ENCODE peak calls at places on chromosomes 13 and 19, in seven cellular contexts. One of them, this sample, is unnamed.

GRCh38 chr13:35771898-35772297 is 295.4 kb upstream of the MAB21L1 start:
- DNase-seq in activated CD8-positive, alpha-beta memory T cell treated with anti-CD3 and anti-CD28 coated beads for 1 hour: no peak
- DNase-seq in posterior cingulate gyrus: no peak
- DNase-seq in CD8-positive, alpha-beta memory T cell: no peak
- DNase-seq in stromal cell of bone marrow: peak
- DNase-seq in skeletal muscle cell: peak
- DNase-seq in IMR-90: peak
- DNase-seq in this sample: no peak

GRCh38 chr19:53511933-53512374 is 26.0 kb upstream of the ZNF331 start:
- DNase-seq in activated CD8-positive, alpha-beta memory T cell treated with anti-CD3 and anti-CD28 coated beads for 1 hour: no peak
- DNase-seq in posterior cingulate gyrus: no peak
- DNase-seq in CD8-positive, alpha-beta memory T cell: peak
- DNase-seq in stromal cell of bone marrow: peak
- DNase-seq in skeletal muscle cell: no peak
- DNase-seq in IMR-90: peak
- DNase-seq in this sample: peak

GRCh38 chr19:18940791-18941627 is at the start of gene HOMER3:
- DNase-seq in activated CD8-positive, alpha-beta memory T cell treated with anti-CD3 and anti-CD28 coated beads for 1 hour: peak
- DNase-seq in posterior cingulate gyrus: no peak
- DNase-seq in CD8-positive, alpha-beta memory T cell: peak
- DNase-seq in stromal cell of bone marrow: peak
- DNase-seq in skeletal muscle cell: no peak
- DNase-seq in IMR-90: peak
- DNase-seq in this sample: peak

GRCh38 chr13:25874907-25875306 is 176.9 kb downstream of the SHISA2 start:
- DNase-seq in activated CD8-positive, alpha-beta memory T cell treated with anti-CD3 and anti-CD28 coated beads for 1 hour: no peak
- DNase-seq in posterior cingulate gyrus: no peak
- DNase-seq in CD8-positive, alpha-beta memory T cell: peak
- DNase-seq in stromal cell of bone marrow: no peak
- DNase-seq in skeletal muscle cell: no peak
- DNase-seq in IMR-90: no peak
- DNase-seq in this sample: no peak

GRCh38 chr19:10061717-10062310 is 24.3 kb upstream of the SHFL start:
- DNase-seq in activated CD8-positive, alpha-beta memory T cell treated with anti-CD3 and anti-CD28 coated beads for 1 hour: no peak
- DNase-seq in posterior cingulate gyrus: no peak
- DNase-seq in CD8-positive, alpha-beta memory T cell: no peak
- DNase-seq in stromal cell of bone marrow: no peak
- DNase-seq in skeletal muscle cell: no peak
- DNase-seq in IMR-90: no peak
- DNase-seq in this sample: no peak

GRCh38 chr19:16386619-16387240 is 62.1 kb downstream of the KLF2 start:
- DNase-seq in activated CD8-positive, alpha-beta memory T cell treated with anti-CD3 and anti-CD28 coated beads for 1 hour: no peak
- DNase-seq in posterior cingulate gyrus: peak
- DNase-seq in CD8-positive, alpha-beta memory T cell: peak
- DNase-seq in stromal cell of bone marrow: peak
- DNase-seq in skeletal muscle cell: no peak
- DNase-seq in IMR-90: peak
- DNase-seq in this sample: peak

GRCh38 chr13:39273953-39274352 is 235.7 kb downstream of the NHLRC3 start:
- DNase-seq in activated CD8-positive, alpha-beta memory T cell treated with anti-CD3 and anti-CD28 coated beads for 1 hour: no peak
- DNase-seq in posterior cingulate gyrus: no peak
- DNase-seq in CD8-positive, alpha-beta memory T cell: no peak
- DNase-seq in stromal cell of bone marrow: no peak
- DNase-seq in skeletal muscle cell: peak
- DNase-seq in IMR-90: no peak
- DNase-seq in this sample: peak

GRCh38 chr13:80562423-80562822 is 221.5 kb upstream of the SPRY2 start:
- DNase-seq in activated CD8-positive, alpha-beta memory T cell treated with anti-CD3 and anti-CD28 coated beads for 1 hour: no peak
- DNase-seq in posterior cingulate gyrus: no peak
- DNase-seq in CD8-positive, alpha-beta memory T cell: no peak
- DNase-seq in stromal cell of bone marrow: no peak
- DNase-seq in skeletal muscle cell: no peak
- DNase-seq in IMR-90: no peak
- DNase-seq in this sample: no peak

GRCh38 chr19:54484451-54484850 is 11.4 kb upstream of the CDC42EP5 start:
- DNase-seq in activated CD8-positive, alpha-beta memory T cell treated with anti-CD3 and anti-CD28 coated beads for 1 hour: no peak
- DNase-seq in posterior cingulate gyrus: no peak
- DNase-seq in CD8-positive, alpha-beta memory T cell: no peak
- DNase-seq in stromal cell of bone marrow: no peak
- DNase-seq in skeletal muscle cell: no peak
- DNase-seq in IMR-90: no peak
- DNase-seq in this sample: no peak

GRCh38 chr19:3034845-3035541 is 5.9 kb upstream of the TLE2 start:
- DNase-seq in activated CD8-positive, alpha-beta memory T cell treated with anti-CD3 and anti-CD28 coated beads for 1 hour: no peak
- DNase-seq in posterior cingulate gyrus: no peak
- DNase-seq in CD8-positive, alpha-beta memory T cell: peak
- DNase-seq in stromal cell of bone marrow: peak
- DNase-seq in skeletal muscle cell: peak
- DNase-seq in IMR-90: peak
- DNase-seq in this sample: no peak

GRCh38 chr13:27504126-27504525 is 53.8 kb upstream of the MTIF3 start:
- DNase-seq in activated CD8-positive, alpha-beta memory T cell treated with anti-CD3 and anti-CD28 coated beads for 1 hour: no peak
- DNase-seq in posterior cingulate gyrus: no peak
- DNase-seq in CD8-positive, alpha-beta memory T cell: no peak
- DNase-seq in stromal cell of bone marrow: no peak
- DNase-seq in skeletal muscle cell: no peak
- DNase-seq in IMR-90: no peak
- DNase-seq in this sample: no peak

GRCh38 chr13:93086329-93086728 is 140.3 kb upstream of the GPC6 start:
- DNase-seq in activated CD8-positive, alpha-beta memory T cell treated with anti-CD3 and anti-CD28 coated beads for 1 hour: no peak
- DNase-seq in posterior cingulate gyrus: no peak
- DNase-seq in CD8-positive, alpha-beta memory T cell: no peak
- DNase-seq in stromal cell of bone marrow: no peak
- DNase-seq in skeletal muscle cell: no peak
- DNase-seq in IMR-90: no peak
- DNase-seq in this sample: no peak

GRCh38 chr19:6773323-6773931 is 919 bp downstream of the VAV1 start:
- DNase-seq in activated CD8-positive, alpha-beta memory T cell treated with anti-CD3 and anti-CD28 coated beads for 1 hour: no peak
- DNase-seq in posterior cingulate gyrus: peak
- DNase-seq in CD8-positive, alpha-beta memory T cell: peak
- DNase-seq in stromal cell of bone marrow: no peak
- DNase-seq in skeletal muscle cell: no peak
- DNase-seq in IMR-90: no peak
- DNase-seq in this sample: no peak

GRCh38 chr13:40442826-40443225 is 223.6 kb downstream of the FOXO1 start:
- DNase-seq in activated CD8-positive, alpha-beta memory T cell treated with anti-CD3 and anti-CD28 coated beads for 1 hour: no peak
- DNase-seq in posterior cingulate gyrus: no peak
- DNase-seq in CD8-positive, alpha-beta memory T cell: no peak
- DNase-seq in stromal cell of bone marrow: no peak
- DNase-seq in skeletal muscle cell: no peak
- DNase-seq in IMR-90: no peak
- DNase-seq in this sample: no peak

GRCh38 chr13:95601216-95601615 is 43.3 kb downstream of the DZIP1 start:
- DNase-seq in activated CD8-positive, alpha-beta memory T cell treated with anti-CD3 and anti-CD28 coated beads for 1 hour: no peak
- DNase-seq in posterior cingulate gyrus: no peak
- DNase-seq in CD8-positive, alpha-beta memory T cell: no peak
- DNase-seq in stromal cell of bone marrow: no peak
- DNase-seq in skeletal muscle cell: no peak
- DNase-seq in IMR-90: no peak
- DNase-seq in this sample: no peak

GRCh38 chr13:28495586-28496564 is 947 bp upstream of the FLT1 start:
- DNase-seq in activated CD8-positive, alpha-beta memory T cell treated with anti-CD3 and anti-CD28 coated beads for 1 hour: no peak
- DNase-seq in posterior cingulate gyrus: no peak
- DNase-seq in CD8-positive, alpha-beta memory T cell: no peak
- DNase-seq in stromal cell of bone marrow: no peak
- DNase-seq in skeletal muscle cell: no peak
- DNase-seq in IMR-90: no peak
- DNase-seq in this sample: no peak

GRCh38 chr19:45247136-45247535 is 1.9 kb upstream of the EXOC3L2 start:
- DNase-seq in activated CD8-positive, alpha-beta memory T cell treated with anti-CD3 and anti-CD28 coated beads for 1 hour: no peak
- DNase-seq in posterior cingulate gyrus: no peak
- DNase-seq in CD8-positive, alpha-beta memory T cell: no peak
- DNase-seq in stromal cell of bone marrow: no peak
- DNase-seq in skeletal muscle cell: no peak
- DNase-seq in IMR-90: no peak
- DNase-seq in this sample: no peak

GRCh38 chr19:7391218-7391670 is 42.5 kb downstream of the ARHGEF18 start:
- DNase-seq in activated CD8-positive, alpha-beta memory T cell treated with anti-CD3 and anti-CD28 coated beads for 1 hour: no peak
- DNase-seq in posterior cingulate gyrus: no peak
- DNase-seq in CD8-positive, alpha-beta memory T cell: no peak
- DNase-seq in stromal cell of bone marrow: no peak
- DNase-seq in skeletal muscle cell: peak
- DNase-seq in IMR-90: peak
- DNase-seq in this sample: no peak

GRCh38 chr13:114068723-114069322 is 63.6 kb downstream of the RASA3 start:
- DNase-seq in activated CD8-positive, alpha-beta memory T cell treated with anti-CD3 and anti-CD28 coated beads for 1 hour: no peak
- DNase-seq in posterior cingulate gyrus: peak
- DNase-seq in CD8-positive, alpha-beta memory T cell: no peak
- DNase-seq in stromal cell of bone marrow: no peak
- DNase-seq in skeletal muscle cell: peak
- DNase-seq in IMR-90: peak
- DNase-seq in this sample: peak

GRCh38 chr13:19089315-19089714 is 92.3 kb downstream of the TUBA3C start:
- DNase-seq in activated CD8-positive, alpha-beta memory T cell treated with anti-CD3 and anti-CD28 coated beads for 1 hour: no peak
- DNase-seq in posterior cingulate gyrus: peak
- DNase-seq in CD8-positive, alpha-beta memory T cell: no peak
- DNase-seq in stromal cell of bone marrow: no peak
- DNase-seq in skeletal muscle cell: no peak
- DNase-seq in IMR-90: no peak
- DNase-seq in this sample: no peak

GRCh38 chr13:25770601-25771000 is 281.2 kb downstream of the SHISA2 start:
- DNase-seq in activated CD8-positive, alpha-beta memory T cell treated with anti-CD3 and anti-CD28 coated beads for 1 hour: no peak
- DNase-seq in posterior cingulate gyrus: no peak
- DNase-seq in CD8-positive, alpha-beta memory T cell: no peak
- DNase-seq in stromal cell of bone marrow: no peak
- DNase-seq in skeletal muscle cell: no peak
- DNase-seq in IMR-90: no peak
- DNase-seq in this sample: no peak

GRCh38 chr19:31518626-31519025 is 169.4 kb upstream of the TSHZ3 start:
- DNase-seq in activated CD8-positive, alpha-beta memory T cell treated with anti-CD3 and anti-CD28 coated beads for 1 hour: no peak
- DNase-seq in posterior cingulate gyrus: no peak
- DNase-seq in CD8-positive, alpha-beta memory T cell: no peak
- DNase-seq in stromal cell of bone marrow: no peak
- DNase-seq in skeletal muscle cell: no peak
- DNase-seq in IMR-90: no peak
- DNase-seq in this sample: no peak

GRCh38 chr19:7918615-7919421 is 1.3 kb upstream of the SNAPC2 start:
- DNase-seq in activated CD8-positive, alpha-beta memory T cell treated with anti-CD3 and anti-CD28 coated beads for 1 hour: no peak
- DNase-seq in posterior cingulate gyrus: no peak
- DNase-seq in CD8-positive, alpha-beta memory T cell: no peak
- DNase-seq in stromal cell of bone marrow: no peak
- DNase-seq in skeletal muscle cell: no peak
- DNase-seq in IMR-90: no peak
- DNase-seq in this sample: no peak

GRCh38 chr13:114111577-114111976 is 20.8 kb downstream of the RASA3 start:
- DNase-seq in activated CD8-positive, alpha-beta memory T cell treated with anti-CD3 and anti-CD28 coated beads for 1 hour: no peak
- DNase-seq in posterior cingulate gyrus: no peak
- DNase-seq in CD8-positive, alpha-beta memory T cell: no peak
- DNase-seq in stromal cell of bone marrow: no peak
- DNase-seq in skeletal muscle cell: no peak
- DNase-seq in IMR-90: peak
- DNase-seq in this sample: no peak

GRCh38 chr19:15123900-15124299 is 16.7 kb downstream of the SYDE1 start:
- DNase-seq in activated CD8-positive, alpha-beta memory T cell treated with anti-CD3 and anti-CD28 coated beads for 1 hour: no peak
- DNase-seq in posterior cingulate gyrus: peak
- DNase-seq in CD8-positive, alpha-beta memory T cell: no peak
- DNase-seq in stromal cell of bone marrow: no peak
- DNase-seq in skeletal muscle cell: no peak
- DNase-seq in IMR-90: no peak
- DNase-seq in this sample: peak

This sample was measured in dorsolateral prefrontal cortex.